ENCODE peak calls at places on chromosome X, in seven cellular contexts. K, G, U, B, R, T and M are unnamed samples.

GRCh38 chrX:64230123-64230970 is at the start of gene ASB12:
- DNase-seq in B (no peak), G (no peak), K (no peak), R (no peak), U (no peak), T (peak; percentile 22), M (no peak)

GRCh38 chrX:120736989-120737388 is 107.1 kb upstream of the C1GALT1C1 start:
- DNase-seq in K (no peak), U (no peak), T (no peak), B (no peak), R (no peak), G (no peak), M (no peak)

GRCh38 chrX:41507899-41508298 is 60.8 kb downstream of the NYX start:
- DNase-seq in B (no peak), U (no peak), G (no peak), K (no peak), R (no peak), T (no peak), M (no peak)

GRCh38 chrX:133258481-133258880 is 40.3 kb upstream of the TFDP3 start:
- DNase-seq in U (no peak), K (no peak), R (no peak), T (no peak), G (no peak), B (no peak), M (no peak)

GRCh38 chrX:28787206-28787605 is 200.0 kb downstream of the IL1RAPL1 start:
- DNase-seq in U (no peak), T (no peak), B (no peak), K (no peak), G (no peak), R (no peak), M (no peak)

GRCh38 chrX:45850197-45850774 is 649.6 kb upstream of the DIPK2B start:
- DNase-seq in T (peak; percentile 21), K (no peak), U (peak; percentile 1), B (no peak), G (no peak), R (peak; percentile 46), M (no peak)

GRCh38 chrX:50877310-50877709 is 33.2 kb upstream of the BMP15 start:
- DNase-seq in T (no peak), U (no peak), K (no peak), R (no peak), G (no peak), B (no peak), M (no peak)

GRCh38 chrX:1452497-1453389 is at the start of gene ASMTL:
- DNase-seq in U (peak; percentile 100), G (peak; percentile 96), T (peak; percentile 99), K (peak; percentile 100), B (peak; percentile 100), R (peak; percentile 100), M (peak; percentile 100)

GRCh38 chrX:150438165-150438564 is 75.0 kb downstream of the MAMLD1 start:
- DNase-seq in U (no peak), G (no peak), T (no peak), R (no peak), K (no peak), B (no peak), M (no peak)

DNA sequence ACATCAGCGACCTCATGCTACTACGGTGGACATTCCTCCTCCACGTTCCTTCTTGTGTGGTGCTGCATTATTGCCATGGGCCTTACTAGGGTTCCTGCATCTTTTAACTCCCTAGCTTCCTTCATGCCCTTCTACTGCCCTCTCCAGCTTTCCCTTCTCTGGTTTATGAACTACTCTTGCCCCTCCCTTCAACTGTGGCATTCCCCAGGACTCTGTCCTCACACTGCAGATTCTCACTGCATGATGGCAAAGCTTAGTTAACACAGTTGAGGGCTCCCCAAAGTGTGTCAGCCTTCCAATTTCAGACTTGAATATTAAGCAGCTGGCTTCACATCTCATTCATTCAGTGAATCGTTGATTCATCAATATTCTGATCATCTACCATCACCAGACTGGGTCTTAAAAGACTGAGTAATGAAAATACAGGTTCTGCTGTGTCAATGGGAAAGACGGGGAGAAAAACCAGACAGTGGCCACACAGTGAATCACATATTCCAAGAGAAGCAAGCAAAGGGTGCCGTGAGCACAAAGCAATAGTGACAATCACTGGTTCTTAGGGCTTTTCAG is 53.0 kb downstream of the ZFX start:
- DNase-seq in R (no peak), T (no peak), K (no peak), B (no peak), U (peak; percentile 12), G (no peak), M (no peak)
- H3K4me1 ChIP-seq in R (peaks cover 12% of the 10 kb centered on the region), T (no peaks in the 10 kb centered on the region), K (no peaks in the 10 kb centered on the region), B (peaks cover 45% of the 10 kb centered on the region), U (peaks cover 3% of the 10 kb centered on the region), G (no peaks in the 10 kb centered on the region), M (peaks cover 2% of the 10 kb centered on the region)

DNA sequence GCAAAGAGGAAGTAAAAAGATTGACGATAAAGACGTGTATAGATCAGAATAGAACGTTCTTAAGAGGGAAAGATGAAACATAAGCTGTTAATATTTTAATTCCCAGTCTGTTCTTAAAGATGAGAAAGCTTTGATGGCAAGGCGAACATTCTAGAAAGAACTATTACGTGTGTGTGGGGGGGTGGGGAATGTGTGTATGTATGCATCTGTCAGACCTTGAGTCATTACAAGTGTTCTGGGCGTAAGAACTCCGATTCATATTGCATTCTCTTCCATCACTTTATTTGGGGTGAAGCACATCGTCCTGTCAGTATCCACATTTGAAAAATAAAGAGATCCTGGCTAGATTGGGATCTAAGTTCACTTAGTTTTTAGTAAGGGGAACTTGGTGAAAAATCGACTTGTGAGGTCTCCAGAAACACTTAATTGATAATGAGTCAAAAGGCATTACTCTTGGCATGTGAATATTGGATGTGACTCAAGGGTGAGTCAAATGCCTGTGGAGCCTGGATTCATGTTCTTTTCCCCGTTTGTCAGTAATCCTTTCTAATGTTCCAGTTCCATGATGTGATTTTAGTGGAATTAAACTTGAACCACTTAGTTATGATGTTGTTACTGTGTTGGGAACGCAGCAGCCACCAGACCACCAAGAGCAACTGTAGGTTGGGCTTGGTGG is 3.1 kb downstream of the SMS start:
- DNase-seq in U (no peak), G (no peak), R (no peak), B (no peak), K (no peak), T (no peak), M (no peak)
- H3K4me1 ChIP-seq in U (peaks cover 53% of the 10 kb centered on the region), G (peaks cover 5% of the 10 kb centered on the region), R (peaks cover 29% of the 10 kb centered on the region), B (no peaks in the 10 kb centered on the region), K (peaks cover 5% of the 10 kb centered on the region), T (peaks cover 50% of the 10 kb centered on the region), M (peaks cover 15% of the 10 kb centered on the region)

GRCh38 chrX:73447311-73447794 is 500 bp downstream of the CDX4 start:
- DNase-seq in K (no peak), R (no peak), G (no peak), U (no peak), B (no peak), T (peak; percentile 72), M (no peak)
- H3K4me1 ChIP-seq in K (no peaks in the 10 kb centered on the region), R (no peaks in the 10 kb centered on the region), G (no peaks in the 10 kb centered on the region), U (no peaks in the 10 kb centered on the region), B (no peaks in the 10 kb centered on the region), T (peaks cover 16% of the 10 kb centered on the region), M (no peaks in the 10 kb centered on the region)

GRCh38 chrX:6227445-6227820 is 1.2 kb downstream of the NLGN4X start:
- DNase-seq in G (no peak), R (no peak), B (no peak), T (peak; percentile 11), K (no peak), U (peak; percentile 7), M (no peak)
- H3K4me1 ChIP-seq in G (no peaks in the 10 kb centered on the region), R (no peaks in the 10 kb centered on the region), B (no peaks in the 10 kb centered on the region), T (peaks cover 27% of the 10 kb centered on the region), K (no peaks in the 10 kb centered on the region), U (no peaks in the 10 kb centered on the region), M (no peaks in the 10 kb centered on the region)

GRCh38 chrX:69029696-69030245 is 135.5 kb downstream of the PJA1 start:
- DNase-seq in G (no peak), K (no peak), R (no peak), B (no peak), T (peak; percentile 2), U (no peak), M (no peak)

GRCh38 chrX:69025802-69026301 is 139.4 kb downstream of the PJA1 start:
- DNase-seq in U (no peak), R (no peak), T (no peak), B (no peak), K (no peak), G (no peak), M (no peak)

GRCh38 chrX:69027181-69028005 is 137.9 kb downstream of the PJA1 start:
- DNase-seq in B (no peak), K (no peak), G (no peak), U (no peak), T (no peak), R (no peak), M (no peak)

GRCh38 chrX:69028761-69029120 is 136.5 kb downstream of the PJA1 start:
- DNase-seq in U (no peak), K (no peak), G (no peak), B (no peak), R (no peak), T (no peak), M (no peak)

DNA sequence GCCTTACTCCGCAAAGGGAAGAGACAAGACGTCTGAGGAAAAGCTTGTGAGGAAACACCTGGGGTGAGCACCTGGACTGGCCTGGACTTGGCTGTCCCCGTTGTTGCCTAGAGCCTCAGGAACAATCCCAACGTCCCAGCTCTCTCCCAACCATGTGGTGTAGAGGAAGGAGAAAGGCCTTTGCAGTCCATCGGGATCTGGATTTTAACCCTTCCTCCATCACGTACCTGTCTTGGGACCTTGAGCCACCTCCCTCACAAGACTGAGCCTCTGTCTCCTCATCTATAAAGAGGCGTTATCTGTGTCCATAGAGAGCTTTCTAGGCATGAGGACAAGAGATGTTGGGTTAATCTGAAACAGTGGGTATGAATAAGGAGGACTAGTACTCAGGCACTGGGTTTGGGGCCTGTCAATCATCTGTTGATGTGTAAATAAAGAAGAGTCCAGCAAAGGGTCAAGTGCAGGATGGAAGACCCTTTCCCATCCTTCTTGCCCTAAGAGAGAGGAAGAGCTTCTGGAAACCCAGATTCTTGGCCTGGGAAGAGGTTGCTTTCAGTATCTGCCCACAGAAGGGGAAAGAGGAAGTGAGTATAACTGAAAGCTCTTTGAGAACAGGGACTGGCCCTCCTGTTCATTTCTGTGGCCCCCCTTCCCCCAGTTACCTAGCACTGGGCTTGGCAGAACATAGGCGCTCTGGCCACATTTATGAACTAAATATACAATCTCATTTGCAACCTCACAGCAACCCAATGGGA is 137.1 kb downstream of the PJA1 start:
- DNase-seq in B (no peak), U (no peak), G (no peak), K (no peak), T (no peak), R (no peak), M (no peak)
- H3K4me1 ChIP-seq in B (no peaks in the 10 kb centered on the region), U (peaks cover 6% of the 10 kb centered on the region), G (peaks cover 13% of the 10 kb centered on the region), K (no peaks in the 10 kb centered on the region), T (peaks cover 14% of the 10 kb centered on the region), R (no peaks in the 10 kb centered on the region), M (no peaks in the 10 kb centered on the region)

GRCh38 chrX:23902419-23902818 is 5.3 kb downstream of the APOO start:
- DNase-seq in R (no peak), K (no peak), U (peak; percentile 67), G (no peak), B (no peak), T (peak; percentile 58), M (no peak)

GRCh38 chrX:23900220-23900797 is 7.4 kb downstream of the APOO start:
- DNase-seq in U (no peak), G (no peak), K (no peak), R (no peak), T (no peak), B (no peak), M (no peak)

GRCh38 chrX:23898412-23898959 is 9.3 kb downstream of the APOO start:
- DNase-seq in K (no peak), T (no peak), G (no peak), U (no peak), B (no peak), R (no peak), M (no peak)

GRCh38 chrX:23901805-23902204 is 5.9 kb downstream of the APOO start:
- DNase-seq in G (peak; percentile 61), B (peak; percentile 62), K (peak; percentile 54), T (peak; percentile 63), R (peak; percentile 54), U (peak; percentile 87), M (peak; percentile 6)

GRCh38 chrX:23901065-23901464 is 6.7 kb downstream of the APOO start:
- DNase-seq in G (no peak), K (no peak), U (no peak), B (no peak), R (no peak), T (no peak), M (no peak)
- H3K4me1 ChIP-seq in G (peaks cover 6% of the 10 kb centered on the region), K (no peaks in the 10 kb centered on the region), U (peaks cover 37% of the 10 kb centered on the region), B (peaks cover 11% of the 10 kb centered on the region), R (no peaks in the 10 kb centered on the region), T (peaks cover 21% of the 10 kb centered on the region), M (peaks cover 6% of the 10 kb centered on the region)